ENCODE peak calls at places on chromosomes 13 and 19, in ten cellular contexts. U is spleen, G is colonic mucosa, F is cardiac muscle cell, Y is A549, T is endothelial cell, L is esophagus squamous epithelium, K is GM23338, H is progenitor cell of endocrine pancreas, X is uterus. Q is an unnamed sample.

GRCh38 chr19:43606569-43607229 is 5.2 kb upstream of the SRRM5 start:
- DNase-seq in U (no peak), G (no peak), F (no peak), Y (no peak), T (no peak), L (no peak), K (no peak), H (no peak), X (no peak), Q (no peak)

GRCh38 chr13:42039457-42039945 is 8.9 kb upstream of the DGKH start:
- DNase-seq in U (no peak), G (peak), F (no peak), Y (peak), T (no peak), L (no peak), K (no peak), H (no peak), X (no peak), Q (no peak)

GRCh38 chr19:12126707-12127106 is 13.4 kb downstream of the ZNF20 start:
- DNase-seq in U (no peak), G (peak), F (peak), Y (no peak), T (no peak), L (no peak), K (peak), H (no peak), X (no peak), Q (no peak)

GRCh38 chr13:76812971-76813691 is 73.1 kb downstream of the KCTD12 start:
- DNase-seq in U (no peak), G (no peak), F (peak), Y (no peak), T (no peak), L (no peak), K (no peak), H (no peak), X (peak), Q (no peak)

GRCh38 chr19:8265872-8266271 is 42.3 kb downstream of the CD320 start:
- DNase-seq in U (peak), G (no peak), F (no peak), Y (no peak), T (no peak), L (no peak), K (no peak), H (no peak), X (no peak), Q (no peak)

GRCh38 chr13:69683921-69684663 is 423.5 kb upstream of the ATXN8OS start:
- DNase-seq in U (no peak), G (peak), F (no peak), Y (no peak), T (no peak), L (no peak), K (no peak), H (peak), X (no peak), Q (no peak)

GRCh38 chr13:95569966-95570365 is 17.4 kb downstream of the CLDN10 start:
- DNase-seq in U (no peak), G (no peak), F (no peak), Y (no peak), T (no peak), L (no peak), K (no peak), H (no peak), X (no peak), Q (no peak)

GRCh38 chr13:95360464-95361097 is 59.3 kb upstream of the ABCC4 start:
- DNase-seq in U (peak), G (no peak), F (no peak), Y (no peak), T (no peak), L (no peak), K (no peak), H (no peak), X (peak), Q (no peak)

GRCh38 chr19:49554701-49555181 is 25.6 kb downstream of the NOSIP start:
- DNase-seq in U (peak), G (no peak), F (peak), Y (no peak), T (no peak), L (no peak), K (no peak), H (no peak), X (no peak), Q (no peak)

GRCh38 chr19:51136891-51137551 is 5.1 kb upstream of the SIGLEC7 start:
- DNase-seq in U (peak), G (no peak), F (peak), Y (no peak), T (no peak), L (no peak), K (no peak), H (no peak), X (no peak), Q (no peak)

GRCh38 chr13:45718063-45718462 is 15.9 kb downstream of the CBY2 start:
- DNase-seq in U (no peak), G (no peak), F (peak), Y (peak), T (peak), L (no peak), K (peak), H (no peak), X (no peak), Q (no peak)

GRCh38 chr13:44904982-44905381 is 84.3 kb downstream of the NUFIP1 start:
- DNase-seq in U (no peak), G (peak), F (peak), Y (peak), T (no peak), L (no peak), K (no peak), H (no peak), X (peak), Q (no peak)

GRCh38 chr19:46367434-46367833 is 20.5 kb downstream of the PPP5C start:
- DNase-seq in U (peak), G (no peak), F (no peak), Y (no peak), T (no peak), L (no peak), K (no peak), H (no peak), X (no peak), Q (no peak)

GRCh38 chr19:10550336-10550735 is 6.6 kb downstream of the ATG4D start:
- DNase-seq in U (no peak), G (no peak), F (no peak), Y (no peak), T (no peak), L (no peak), K (no peak), H (no peak), X (no peak), Q (no peak)

GRCh38 chr19:10546817-10547216 is 3.1 kb downstream of the ATG4D start:
- DNase-seq in U (no peak), G (no peak), F (no peak), Y (no peak), T (no peak), L (no peak), K (no peak), H (no peak), X (no peak), Q (no peak)

GRCh38 chr19:10551698-10552301 is 8.1 kb downstream of the ATG4D start:
- DNase-seq in U (no peak), G (peak), F (peak), Y (peak), T (no peak), L (no peak), K (peak), H (no peak), X (no peak), Q (no peak)

GRCh38 chr19:10549733-10550132 is 6.0 kb downstream of the ATG4D start:
- DNase-seq in U (no peak), G (no peak), F (no peak), Y (no peak), T (no peak), L (no peak), K (no peak), H (no peak), X (no peak), Q (no peak)

GRCh38 chr19:10548746-10549276 is 5.1 kb downstream of the ATG4D start:
- DNase-seq in U (no peak), G (no peak), F (no peak), Y (no peak), T (no peak), L (no peak), K (no peak), H (no peak), X (no peak), Q (no peak)
- TF ChIP-seq CTCF in U (no peak), G (no peak), F (no peak), Y (no peak), T (no peak), L (no peak), K (no peak), H (no peak), X (no peak), Q (no peak)

GRCh38 chr19:13806728-13807127 is 11.5 kb downstream of the ZSWIM4 start:
- DNase-seq in U (no peak), G (no peak), F (no peak), Y (no peak), T (no peak), L (no peak), K (no peak), H (no peak), X (no peak), Q (no peak)

GRCh38 chr19:13808856-13809255 is 13.6 kb downstream of the ZSWIM4 start:
- DNase-seq in U (no peak), G (no peak), F (no peak), Y (no peak), T (no peak), L (no peak), K (no peak), H (no peak), X (no peak), Q (no peak)

GRCh38 chr19:13807421-13808021 is 12.3 kb downstream of the ZSWIM4 start:
- DNase-seq in U (no peak), G (no peak), F (no peak), Y (no peak), T (no peak), L (no peak), K (no peak), H (no peak), X (no peak), Q (no peak)

GRCh38 chr19:13803038-13803437 is 7.8 kb downstream of the ZSWIM4 start:
- DNase-seq in U (no peak), G (no peak), F (no peak), Y (no peak), T (no peak), L (no peak), K (no peak), H (no peak), X (no peak), Q (no peak)

DNA sequence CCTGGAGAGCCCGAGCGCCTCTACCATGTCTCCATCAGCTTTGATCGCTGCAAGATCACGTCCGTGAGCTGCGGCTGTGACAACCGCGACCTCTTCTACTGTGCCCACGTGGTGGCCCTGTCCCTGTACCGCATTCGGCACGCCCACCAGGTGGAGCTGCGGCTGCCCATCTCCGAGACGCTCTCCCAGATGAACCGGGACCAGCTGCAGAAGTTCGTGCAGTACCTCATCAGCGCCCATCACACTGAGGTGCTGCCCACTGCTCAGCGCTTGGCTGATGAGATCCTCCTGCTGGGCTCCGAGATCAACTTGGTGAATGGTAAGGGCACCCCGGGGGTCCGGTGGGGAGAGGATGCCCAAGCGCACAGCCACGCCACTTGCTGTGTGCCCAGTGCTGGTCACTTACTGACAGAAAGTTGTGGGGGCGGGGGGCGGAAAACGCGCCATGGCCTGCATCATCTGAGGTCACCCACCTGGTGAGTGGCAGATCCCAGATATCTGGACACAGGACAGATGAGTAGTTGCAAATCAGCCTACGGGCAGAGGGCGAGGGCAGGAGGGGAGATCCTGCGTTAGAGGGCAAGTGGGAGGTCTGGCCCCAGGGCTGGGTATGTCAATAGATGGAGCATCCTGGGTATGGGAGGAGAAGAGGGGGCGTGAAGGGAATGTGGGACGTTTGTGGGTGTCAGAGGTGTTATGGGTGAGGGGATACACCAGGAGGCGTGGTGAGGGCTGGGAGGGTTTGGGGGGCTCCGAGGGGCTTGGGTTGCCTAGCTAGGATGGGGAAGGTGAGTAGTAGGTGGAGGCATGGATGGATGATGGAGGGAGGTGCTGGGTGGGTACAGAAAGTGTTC is 9.8 kb downstream of the ZSWIM4 start:
- DNase-seq in U (peak), G (no peak), F (no peak), Y (no peak), T (peak), L (no peak), K (peak), H (no peak), X (no peak), Q (no peak)
- TF ChIP-seq CTCF in U (no peak), G (no peak), F (peak), Y (no peak), T (no peak), L (peak), K (peak), H (peak), X (peak), Q (no peak)

DNA sequence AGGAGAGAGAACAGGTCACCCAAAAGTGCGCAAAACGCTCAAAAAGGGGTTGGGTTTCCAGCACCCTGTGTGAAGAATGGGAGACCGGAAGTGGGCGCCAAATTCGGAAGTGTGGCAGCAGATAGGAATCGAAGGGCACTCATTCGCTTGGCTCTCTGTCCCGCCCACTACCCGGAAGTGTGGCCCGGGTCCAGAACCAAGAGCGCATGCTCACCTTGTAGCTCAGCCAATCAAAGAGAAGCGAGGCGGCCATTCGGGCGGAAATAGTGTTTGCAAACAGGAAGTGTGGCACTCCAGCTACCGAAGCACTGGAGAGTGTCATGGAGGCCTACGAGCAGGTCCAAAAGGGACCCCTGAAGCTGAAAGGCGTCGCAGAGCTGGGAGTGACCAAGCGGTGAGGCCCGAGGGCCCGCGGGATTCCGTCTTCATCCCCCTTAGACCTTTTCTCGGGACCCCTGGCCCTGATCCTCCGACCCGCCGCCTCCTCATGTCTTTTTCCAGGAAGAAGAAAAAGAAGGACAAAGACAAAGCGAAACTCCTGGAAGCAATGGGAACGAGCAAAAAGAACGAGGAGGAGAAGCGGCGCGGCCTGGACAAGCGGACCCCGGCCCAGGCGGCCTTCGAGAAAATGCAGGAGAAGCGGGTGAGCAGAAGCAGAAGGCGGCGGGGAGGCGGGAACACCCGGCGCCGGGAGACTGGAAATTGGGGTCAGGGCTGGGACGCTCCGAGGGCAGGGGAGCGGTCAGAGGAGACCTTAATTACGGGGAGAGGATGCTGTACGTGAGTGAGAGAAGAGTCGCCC is at the start of gene FAM32A:
- DNase-seq in U (peak), G (peak), F (peak), Y (peak), T (peak), L (peak), K (peak), H (peak), X (peak), Q (peak)
- TF ChIP-seq CTCF in U (peak), G (peak), F (no peak), Y (peak), T (no peak), L (peak), K (peak), H (peak), X (peak), Q (no peak)

DNA sequence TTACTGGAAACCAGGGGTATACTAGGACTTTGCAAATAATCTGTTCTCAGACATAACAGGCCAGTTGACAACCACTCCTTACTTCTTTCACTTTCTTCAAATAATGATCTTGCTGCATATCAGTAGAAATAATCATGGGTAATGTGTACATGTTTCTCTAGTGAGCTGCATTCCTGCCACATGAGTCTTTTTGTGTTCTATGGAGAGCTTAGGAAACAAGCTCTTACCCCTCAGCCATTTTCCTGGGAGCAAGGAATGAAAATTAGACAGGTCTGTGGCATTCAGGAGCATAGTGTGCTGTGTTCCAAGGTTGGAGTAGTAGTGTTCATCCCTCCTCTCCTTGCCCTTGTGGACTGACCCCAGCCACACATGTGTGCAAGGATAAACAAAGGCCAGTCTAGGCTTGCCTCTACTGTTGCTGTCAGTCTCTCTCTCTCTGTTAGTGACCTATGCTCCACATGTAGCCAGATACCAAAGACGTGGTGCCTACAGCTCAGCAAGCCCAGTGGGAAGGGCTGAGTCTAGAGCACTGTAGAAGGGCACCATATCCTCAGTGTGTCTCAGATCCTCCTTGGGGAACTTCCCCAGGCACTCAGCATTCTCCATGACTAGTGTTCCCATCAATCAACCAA is 11.5 kb upstream of the OXGR1 start:
- DNase-seq in U (no peak), G (no peak), F (peak), Y (no peak), T (no peak), L (no peak), K (no peak), H (no peak), X (no peak), Q (no peak)
- TF ChIP-seq CTCF in U (no peak), G (no peak), F (no peak), Y (no peak), T (no peak), L (no peak), K (no peak), H (no peak), X (no peak), Q (no peak)